ENCODE peak calls at places on chromosomes 4 and X, in nine cellular contexts. A is OCI-LY7; J is lower lobe of right lung; F is stomach; Y is K562; Q is tibial nerve; O is CD8-positive, alpha-beta T cell; X is heart left ventricle; I is GM23338. P is an unnamed sample. For H3K4me1, the result is how much of the 10 kb centered on the place peaks cover.

GRCh38 chrX:298993-299392 is 17.8 kb downstream of the PLCXD1 start:
- DNase-seq in F (no peak), Q (no peak), Y (no peak), I (no peak), X (peak), A (no peak), J (peak), O (no peak), P (no peak)

GRCh38 chrX:14675500-14675899 is 146.2 kb downstream of the GLRA2 start:
- DNase-seq in Q (no peak), Y (no peak), J (no peak), I (no peak), A (no peak), F (no peak), X (no peak), O (no peak), P (no peak)

GRCh38 chr4:23234018-23234417 is 541.3 kb downstream of the GBA3 start:
- DNase-seq in O (no peak), X (no peak), Y (no peak), J (no peak), F (no peak), A (no peak), Q (no peak), I (peak), P (no peak)

GRCh38 chrX:47080215-47080914 is 2.1 kb downstream of the RGN start:
- DNase-seq in O (no peak), I (no peak), X (no peak), A (no peak), J (no peak), Q (no peak), Y (no peak), F (no peak), P (no peak)

GRCh38 chr4:119228406-119228805 is 15.9 kb downstream of the USP53 start:
- DNase-seq in A (no peak), J (no peak), Y (no peak), X (no peak), F (no peak), O (no peak), Q (no peak), I (no peak), P (no peak)

GRCh38 chr4:152243890-152244595 is 291.8 kb downstream of the FBXW7 start:
- DNase-seq in X (peak), O (no peak), Q (no peak), F (no peak), A (no peak), I (no peak), J (no peak), Y (no peak), P (no peak)

GRCh38 chr4:187799735-187800134 is 195.8 kb upstream of the ZFP42 start:
- DNase-seq in A (no peak), J (no peak), F (no peak), Q (no peak), O (no peak), X (no peak), Y (no peak), I (no peak), P (no peak)

GRCh38 chr4:184937030-184937710 is 81.1 kb upstream of the HELT start:
- DNase-seq in Q (no peak), X (no peak), F (no peak), A (no peak), J (no peak), I (no peak), O (no peak), Y (no peak), P (no peak)

GRCh38 chr4:6614701-6615230 is 25.7 kb upstream of the MRFAP1 start:
- DNase-seq in Y (no peak), J (no peak), I (no peak), X (no peak), Q (no peak), A (no peak), F (no peak), O (no peak), P (no peak)

GRCh38 chr4:184762100-184762499 is 28.2 kb upstream of the CENPU start:
- DNase-seq in A (peak), O (peak), I (no peak), Q (no peak), J (no peak), F (no peak), X (no peak), Y (no peak), P (no peak)

GRCh38 chr4:180333156-180333555 is 1910.0 kb upstream of the TENM3 start:
- DNase-seq in I (no peak), Y (no peak), A (no peak), X (no peak), J (no peak), F (no peak), Q (no peak), O (no peak), P (no peak)

GRCh38 chr4:2576290-2576689 is 39.8 kb downstream of the FAM193A start:
- DNase-seq in X (no peak), A (no peak), Y (no peak), Q (no peak), O (no peak), I (no peak), J (no peak), F (no peak), P (no peak)

GRCh38 chrX:135629342-135629741 is 84.1 kb upstream of the CT45A1 start:
- DNase-seq in O (no peak), X (no peak), I (no peak), J (no peak), A (no peak), Y (no peak), F (no peak), Q (no peak), P (no peak)

GRCh38 chrX:139930923-139931645 is 1.8 kb downstream of the ATP11C start:
- DNase-seq in F (no peak), X (no peak), A (peak), J (peak), O (peak), Q (no peak), Y (peak), I (peak), P (no peak)

GRCh38 chr4:78464265-78464664 is 87.3 kb upstream of the ANXA3 start:
- DNase-seq in I (no peak), J (no peak), O (no peak), Y (no peak), X (no peak), F (no peak), A (no peak), Q (no peak), P (no peak)

GRCh38 chrX:5458300-5458699 is 770.4 kb downstream of the NLGN4X start:
- DNase-seq in Y (no peak), X (no peak), O (no peak), I (peak), J (no peak), A (peak), F (no peak), Q (no peak), P (no peak)

GRCh38 chr4:10097906-10098769 is 18.5 kb downstream of the WDR1 start:
- DNase-seq in Q (no peak), I (no peak), Y (no peak), F (no peak), O (no peak), X (no peak), J (no peak), A (no peak), P (no peak)

GRCh38 chrX:78574306-78574705 is 84.8 kb downstream of the RTL3 start:
- DNase-seq in I (no peak), X (no peak), Q (no peak), O (no peak), F (no peak), J (no peak), A (no peak), Y (no peak), P (no peak)

GRCh38 chr4:124952601-124953000 is 240.1 kb upstream of the ANKRD50 start:
- DNase-seq in I (no peak), Q (no peak), O (no peak), Y (no peak), J (no peak), A (no peak), X (no peak), F (no peak), P (no peak)

GRCh38 chr4:117941611-117942010 is 92.7 kb upstream of the NDST3 start:
- DNase-seq in X (no peak), Y (no peak), A (no peak), O (no peak), F (no peak), J (no peak), Q (no peak), I (peak), P (no peak)

GRCh38 chrX:20463296-20464075 is 196.8 kb upstream of the RPS6KA3 start:
- DNase-seq in I (no peak), F (no peak), Y (no peak), O (no peak), A (no peak), X (no peak), J (no peak), Q (no peak), P (no peak)

GRCh38 chrX:111490683-111491082 is 20.8 kb upstream of the SERTM2 start:
- DNase-seq in Y (no peak), J (no peak), A (no peak), X (no peak), O (no peak), F (no peak), I (no peak), Q (no peak), P (no peak)

GRCh38 chrX:104833401-104833800 is 267.4 kb downstream of the IL1RAPL2 start:
- DNase-seq in F (no peak), X (no peak), I (no peak), J (no peak), A (no peak), Y (no peak), Q (no peak), O (no peak), P (no peak)

GRCh38 chrX:133048751-133049150 is 48.2 kb downstream of the USP26 start:
- DNase-seq in Y (no peak), O (no peak), F (no peak), J (no peak), X (no peak), A (no peak), I (no peak), Q (no peak), P (no peak)

GRCh38 chrX:103722505-103722904 is 11.8 kb downstream of the TMEM31 start:
- DNase-seq in Q (no peak), O (no peak), A (no peak), I (no peak), J (no peak), X (no peak), Y (no peak), F (no peak), P (no peak)

GRCh38 chr4:150256841-150257273 is 178.6 kb downstream of the DCLK2 start:
- DNase-seq in A (no peak), J (no peak), I (peak), Y (no peak), F (no peak), X (no peak), Q (no peak), O (no peak), P (no peak)

GRCh38 chrX:124573458-124573857 is 227.1 kb downstream of the SH2D1A start:
- DNase-seq in Y (no peak), Q (no peak), F (no peak), J (no peak), I (no peak), A (no peak), X (no peak), O (no peak), P (no peak)

GRCh38 chrX:49230500-49231232 is 2.5 kb downstream of the CACNA1F start:
- DNase-seq in O (peak), X (peak), I (peak), F (peak), J (peak), Q (no peak), Y (peak), A (no peak), P (peak)

GRCh38 chrX:110409925-110410324 is 51.3 kb downstream of the RTL9 start:
- DNase-seq in O (no peak), X (no peak), F (no peak), Q (no peak), A (no peak), I (no peak), Y (no peak), J (no peak), P (no peak)

GRCh38 chr4:10157478-10158354 is 41.1 kb upstream of the WDR1 start:
- DNase-seq in O (peak), Q (peak), Y (peak), A (peak), X (peak), I (peak), J (peak), F (peak), P (no peak)

GRCh38 chr4:31391976-31392375 is 671.8 kb downstream of the PCDH7 start:
- DNase-seq in Y (no peak), X (no peak), I (no peak), Q (no peak), J (no peak), F (no peak), A (no peak), O (no peak), P (no peak)

GRCh38 chr4:99087887-99088484 is 602 bp downstream of the ADH5 start:
- DNase-seq in F (peak), I (peak), J (peak), O (peak), Y (no peak), A (peak), X (peak), Q (peak), P (peak)

GRCh38 chr4:38681283-38682066 is 17.5 kb downstream of the KLF3 start:
- DNase-seq in O (no peak), Y (no peak), X (no peak), F (no peak), I (no peak), J (no peak), A (no peak), Q (no peak), P (no peak)

GRCh38 chr4:125187221-125187620 is 127.5 kb upstream of the FAT4 start:
- DNase-seq in Q (no peak), I (no peak), O (no peak), F (no peak), J (no peak), Y (no peak), X (no peak), A (no peak), P (no peak)

GRCh38 chr4:5730436-5730835 is 19.4 kb downstream of the EVC start:
- DNase-seq in X (no peak), F (no peak), O (no peak), J (no peak), A (no peak), I (no peak), Y (no peak), Q (no peak), P (no peak)

GRCh38 chrX:69065451-69065850 is 99.8 kb downstream of the PJA1 start:
- DNase-seq in F (peak), Q (no peak), Y (no peak), J (no peak), A (no peak), I (no peak), O (no peak), X (no peak), P (peak)

GRCh38 chrX:97229318-97229717 is 345.6 kb downstream of the RPA4 start:
- DNase-seq in I (no peak), O (no peak), A (no peak), X (no peak), J (no peak), Q (no peak), F (no peak), Y (no peak), P (no peak)

GRCh38 chr4:74108457-74109115 is 9.6 kb upstream of the CXCL2 start:
- DNase-seq in F (no peak), A (no peak), J (no peak), I (no peak), Y (no peak), O (no peak), Q (no peak), X (no peak), P (no peak)
- H3K4me3 ChIP-seq in F (no peak), A (no peak), J (no peak), I (no peak), Y (no peak), O (no peak), Q (no peak), X (no peak), P (no peak)

GRCh38 chr4:174181827-174182226 is 101.6 kb downstream of the FBXO8 start:
- DNase-seq in Y (no peak), J (no peak), O (no peak), I (no peak), F (no peak), X (no peak), A (no peak), Q (no peak), P (no peak)
- TF ChIP-seq CTCF in Y (no peak), J (no peak), O (no peak), I (peak), F (no peak), X (no peak), A (no peak), Q (no peak), P (no peak)

DNA sequence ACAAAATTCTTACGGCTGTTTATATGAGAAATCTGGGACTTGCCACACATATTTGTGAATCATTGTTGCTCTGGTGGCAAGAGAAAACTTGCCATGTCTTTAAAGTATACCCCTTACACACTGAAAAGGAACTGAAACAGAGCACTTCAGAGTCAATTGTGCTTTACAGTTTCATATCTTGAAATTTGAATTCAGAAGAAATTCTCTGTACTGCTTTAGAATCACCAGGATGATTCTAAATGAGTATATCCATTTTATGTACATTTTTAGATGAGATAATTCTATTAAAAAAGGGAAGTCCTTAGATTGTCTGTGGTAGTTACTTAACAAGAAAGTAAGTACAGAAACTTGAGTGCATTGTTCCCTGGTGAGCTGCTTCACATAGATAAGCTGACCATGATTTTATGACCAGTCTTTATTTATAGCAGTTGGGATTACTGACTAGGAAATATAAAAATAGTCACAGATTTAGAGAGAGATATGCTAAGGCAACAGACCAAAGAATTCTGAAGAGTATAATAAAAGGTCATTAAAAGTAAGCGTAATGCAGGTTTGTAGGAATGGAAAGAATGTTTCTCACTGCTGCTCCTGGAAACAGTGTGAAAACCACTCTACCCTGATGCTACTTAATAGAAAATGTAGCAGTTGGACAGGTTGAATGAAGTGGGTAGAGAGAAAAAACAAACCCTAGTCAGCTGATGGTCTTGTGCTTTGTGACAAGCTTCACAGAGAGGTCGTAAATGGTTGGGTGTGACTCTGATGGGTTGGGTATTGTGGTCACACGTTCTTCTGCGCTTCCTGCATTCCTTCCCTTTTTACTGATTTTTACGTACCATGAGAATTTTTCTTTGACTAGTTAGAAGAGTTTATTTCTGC is 41.0 kb downstream of the FNIP2 start:
- DNase-seq in J (no peak), A (peak), O (peak), Q (no peak), Y (no peak), F (no peak), X (no peak), I (no peak), P (no peak)
- H3K4me1 ChIP-seq in J (half or more), A (under half), O (under half), Q (under half), Y (under half), F (under half), X (half or more), I (under half), P (under half)

GRCh38 chrX:10833299-10834169 is 213.1 kb upstream of the MID1 start:
- DNase-seq in Q (no peak), O (no peak), X (no peak), A (no peak), I (peak), J (peak), F (peak), Y (no peak), P (peak)

GRCh38 chrX:10828640-10829039 is 208.3 kb upstream of the MID1 start:
- DNase-seq in O (no peak), X (no peak), Y (no peak), A (no peak), F (peak), J (no peak), I (no peak), Q (no peak), P (no peak)

GRCh38 chrX:10832103-10832502 is 211.7 kb upstream of the MID1 start:
- DNase-seq in O (no peak), X (no peak), Y (no peak), J (no peak), I (no peak), A (no peak), F (no peak), Q (no peak), P (no peak)
- H3K4me3 ChIP-seq in O (no peak), X (no peak), Y (no peak), J (no peak), I (no peak), A (no peak), F (no peak), Q (no peak), P (peak)

GRCh38 chrX:1526565-1526964 is 10.4 kb downstream of the P2RY8 start:
- DNase-seq in A (no peak), X (no peak), Q (no peak), O (no peak), J (no peak), F (no peak), Y (no peak), I (no peak), P (no peak)
- TF ChIP-seq CTCF in A (no peak), X (no peak), Q (no peak), O (no peak), J (no peak), F (no peak), Y (no peak), I (no peak), P (no peak)

GRCh38 chrX:13009256-13009655 is 34.3 kb downstream of the TMSB4X start:
- DNase-seq in F (no peak), Q (no peak), J (peak), I (no peak), Y (no peak), A (no peak), O (no peak), X (no peak), P (peak)

GRCh38 chrX:13008851-13009250 is 33.9 kb downstream of the TMSB4X start:
- DNase-seq in Y (no peak), A (no peak), I (no peak), Q (no peak), J (no peak), X (no peak), O (no peak), F (no peak), P (no peak)

GRCh38 chrX:13008189-13008533 is 33.3 kb downstream of the TMSB4X start:
- DNase-seq in A (peak), Q (no peak), O (no peak), X (no peak), F (no peak), Y (no peak), J (no peak), I (no peak), P (no peak)

GRCh38 chrX:13010546-13010945 is 33.9 kb downstream of the FAM9C start:
- DNase-seq in I (no peak), Y (no peak), F (no peak), Q (no peak), O (no peak), J (no peak), X (no peak), A (no peak), P (no peak)

DNA sequence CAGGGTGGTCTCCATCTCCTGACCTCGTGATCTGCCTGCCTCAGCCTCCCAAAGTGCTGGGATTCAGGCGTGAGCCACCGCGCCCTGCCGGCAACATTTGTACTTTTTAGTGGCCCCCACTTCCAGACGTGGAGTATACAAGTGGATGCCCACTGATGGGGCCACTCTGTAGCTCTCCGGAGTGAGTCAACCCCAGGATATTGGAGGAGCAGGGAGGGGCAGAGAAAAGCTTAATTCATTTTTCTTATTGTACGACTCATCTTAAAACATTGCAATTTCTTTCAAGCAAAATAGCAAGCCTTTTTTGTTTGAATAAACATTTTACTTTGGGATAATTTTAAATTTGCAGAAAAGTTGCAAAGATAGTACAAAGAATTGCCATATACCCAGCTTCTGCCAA is 34.6 kb downstream of the FAM9C start:
- DNase-seq in J (no peak), A (no peak), I (no peak), Q (no peak), O (no peak), Y (no peak), X (no peak), F (no peak), P (no peak)
- H3K4me1 ChIP-seq in J (under half), A (half or more), I (under half), Q (under half), O (half or more), Y (under half), X (half or more), F (under half), P (under half)

GRCh38 chrX:41558531-41558930 is 111.4 kb downstream of the NYX start:
- DNase-seq in F (no peak), J (no peak), I (peak), O (no peak), Y (peak), A (peak), X (no peak), Q (no peak), P (no peak)
- H3K4me3 ChIP-seq in F (no peak), J (no peak), I (no peak), O (no peak), Y (no peak), A (no peak), X (no peak), Q (no peak), P (no peak)

GRCh38 chr4:84482564-84483563 is 16.2 kb downstream of the NKX6-1 start:
- DNase-seq in O (no peak), A (no peak), X (no peak), I (peak), Y (no peak), J (peak), F (no peak), Q (no peak), P (no peak)
- TF ChIP-seq CTCF in O (no peak), A (no peak), X (peak), I (peak), Y (peak), J (peak), F (no peak), Q (no peak), P (no peak)